ENCODE peak calls at places on chromosomes 11 and 22, in five cellular contexts. H is nucleus accumbens; C is stimulated activated CD8-positive, alpha-beta memory T cell treated with anti-CD3 and anti-CD28 coated beads, Interleukin-7, amount 100 ng/mL, for 1 hour; A is right cardiac atrium; N is DMS153. V is an unnamed sample.

GRCh38 chr11:36350137-36350513 is 54.0 kb downstream of the PRR5L start:
- DNase-seq in C (no peak), N (no peak), H (no peak), A (no peak), V (no peak)

GRCh38 chr11:17991799-17992433 is 20.9 kb downstream of the SERGEF start:
- DNase-seq in C (no peak), H (no peak), N (peak), A (no peak), V (no peak)

GRCh38 chr11:128406365-128406706 is 181.0 kb downstream of the ETS1 start:
- DNase-seq in N (no peak), A (no peak), C (no peak), H (no peak), V (no peak)

GRCh38 chr11:95035316-95035715 is 10.3 kb downstream of the KDM4E start:
- DNase-seq in A (no peak), H (no peak), C (no peak), N (peak), V (no peak)

GRCh38 chr11:6297831-6298230 is 22.5 kb downstream of the CAVIN3 start:
- DNase-seq in A (no peak), H (no peak), N (no peak), C (no peak), V (no peak)

GRCh38 chr11:126647735-126648134 is 292.2 kb downstream of the ST3GAL4 start:
- DNase-seq in A (no peak), H (no peak), C (no peak), N (no peak), V (no peak)

GRCh38 chr11:100961633-100962032 is 168.0 kb downstream of the PGR start:
- DNase-seq in N (no peak), H (no peak), A (no peak), C (no peak), V (no peak)

GRCh38 chr22:17845790-17846189 is 71.5 kb upstream of the BID start:
- DNase-seq in C (no peak), H (peak), N (no peak), A (no peak), V (no peak)

GRCh38 chr22:28426346-28427132 is 253.1 kb downstream of the TTC28 start:
- DNase-seq in C (no peak), A (no peak), H (no peak), N (no peak), V (no peak)

V was measured in caudate nucleus.